ENCODE peak calls at places on chromosomes 2 and 18, in seven cellular contexts. Z, K, H, D, U, A and M are unnamed samples.

GRCh38 chr2:9232886-9233285 is 26.3 kb downstream of the ASAP2 start:
- DNase-seq in H (no peak), K (peak; percentile 53), D (peak; percentile 77), A (no peak), U (no peak), Z (no peak), M (no peak)

GRCh38 chr2:64157792-64158191 is 13.6 kb upstream of the PELI1 start:
- DNase-seq in D (no peak), H (no peak), K (no peak), U (no peak), A (no peak), Z (peak; percentile 15), M (peak; percentile 26)

GRCh38 chr2:54176577-54176976 is 61.2 kb downstream of the ACYP2 start:
- DNase-seq in H (peak; percentile 72), D (peak; percentile 13), Z (peak; percentile 66), A (peak; percentile 18), K (peak; percentile 38), U (no peak), M (peak; percentile 34)

GRCh38 chr2:159053186-159054031 is 85.0 kb downstream of the TANC1 start:
- DNase-seq in A (no peak), H (no peak), K (peak; percentile 44), Z (peak; percentile 40), D (no peak), U (no peak), M (no peak)

GRCh38 chr2:183995632-183996031 is 602.7 kb upstream of the ZNF804A start:
- DNase-seq in U (no peak), H (no peak), A (no peak), K (no peak), D (no peak), Z (no peak), M (no peak)

GRCh38 chr2:239791727-239792648 is 233.2 kb downstream of the NDUFA10 start:
- DNase-seq in K (no peak), U (no peak), Z (no peak), H (no peak), D (no peak), A (no peak), M (no peak)

GRCh38 chr2:176490061-176490861 is 221.0 kb downstream of the MTX2 start:
- DNase-seq in D (no peak), Z (no peak), U (peak; percentile 59), H (peak; percentile 80), K (peak; percentile 27), A (no peak), M (peak; percentile 49)

GRCh38 chr2:235842941-235843340 is 325.2 kb downstream of the GBX2 start:
- DNase-seq in K (no peak), D (no peak), A (no peak), U (no peak), Z (no peak), H (no peak), M (no peak)

GRCh38 chr18:39946623-39947061 is 2008.4 kb upstream of the PIK3C3 start:
- DNase-seq in U (no peak), K (no peak), A (no peak), Z (peak; percentile 88), H (peak; percentile 51), D (peak; percentile 51), M (peak; percentile 28)

GRCh38 chr2:57899898-57900297 is 146.7 kb upstream of the VRK2 start:
- DNase-seq in D (no peak), U (no peak), H (no peak), A (no peak), Z (no peak), K (no peak), M (no peak)

GRCh38 chr2:3025261-3025660 is 352.4 kb downstream of the EIPR1 start:
- DNase-seq in D (no peak), H (no peak), K (no peak), Z (no peak), U (no peak), A (no peak), M (no peak)

GRCh38 chr2:150484461-150484931 is 3.0 kb downstream of the RND3 start:
- DNase-seq in D (no peak), A (no peak), Z (peak; percentile 55), U (peak; percentile 35), K (peak; percentile 30), H (no peak), M (no peak)

GRCh38 chr2:203498161-203498560 is 36.9 kb downstream of the RAPH1 start:
- DNase-seq in H (no peak), U (no peak), K (no peak), Z (peak; percentile 83), D (peak; percentile 76), A (no peak), M (peak; percentile 35)

GRCh38 chr18:9097349-9097748 is 5.2 kb upstream of the NDUFV2 start:
- DNase-seq in K (no peak), Z (no peak), D (no peak), A (no peak), H (no peak), U (no peak), M (no peak)

DNA sequence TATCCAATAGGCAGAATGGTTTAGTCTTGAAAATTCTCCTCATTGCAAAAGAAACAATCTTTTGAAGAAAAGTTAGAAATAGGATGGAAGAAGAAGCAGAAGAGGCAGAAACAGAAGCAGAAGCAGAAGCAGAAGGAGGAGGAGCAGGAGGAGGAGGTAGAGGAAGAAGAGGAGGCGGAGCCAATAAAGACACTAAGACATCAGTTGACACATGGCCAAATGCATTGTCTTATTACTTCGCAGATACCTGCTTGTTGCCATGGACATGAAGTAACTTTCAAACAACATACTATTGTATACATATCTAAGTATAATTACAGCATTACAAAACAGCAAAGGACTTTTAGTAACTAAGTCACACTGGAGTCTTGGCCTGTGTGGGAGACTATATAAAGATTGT is 606.3 kb downstream of the METTL4 start:
- DNase-seq in H (no peak), K (no peak), D (no peak), U (no peak), A (no peak), Z (no peak), M (no peak)
- TF ChIP-seq EZH2phosphoT487 in H (no peak), K (no peak), D (no peak), U (no peak), A (no peak), Z (no peak), M (no peak)

GRCh38 chr2:71715951-71716696 is 262.8 kb downstream of the DYSF start:
- DNase-seq in Z (no peak), K (no peak), D (no peak), A (no peak), H (no peak), U (no peak), M (no peak)

GRCh38 chr2:71718686-71719085 is 265.3 kb downstream of the DYSF start:
- DNase-seq in H (no peak), A (no peak), U (no peak), Z (no peak), K (no peak), D (no peak), M (no peak)

GRCh38 chr2:71714601-71715240 is 261.4 kb downstream of the DYSF start:
- DNase-seq in H (no peak), D (no peak), Z (no peak), U (no peak), A (no peak), K (no peak), M (no peak)

GRCh38 chr2:71715241-71715750 is 261.9 kb downstream of the DYSF start:
- DNase-seq in K (no peak), D (no peak), U (no peak), H (no peak), A (no peak), Z (no peak), M (no peak)

DNA sequence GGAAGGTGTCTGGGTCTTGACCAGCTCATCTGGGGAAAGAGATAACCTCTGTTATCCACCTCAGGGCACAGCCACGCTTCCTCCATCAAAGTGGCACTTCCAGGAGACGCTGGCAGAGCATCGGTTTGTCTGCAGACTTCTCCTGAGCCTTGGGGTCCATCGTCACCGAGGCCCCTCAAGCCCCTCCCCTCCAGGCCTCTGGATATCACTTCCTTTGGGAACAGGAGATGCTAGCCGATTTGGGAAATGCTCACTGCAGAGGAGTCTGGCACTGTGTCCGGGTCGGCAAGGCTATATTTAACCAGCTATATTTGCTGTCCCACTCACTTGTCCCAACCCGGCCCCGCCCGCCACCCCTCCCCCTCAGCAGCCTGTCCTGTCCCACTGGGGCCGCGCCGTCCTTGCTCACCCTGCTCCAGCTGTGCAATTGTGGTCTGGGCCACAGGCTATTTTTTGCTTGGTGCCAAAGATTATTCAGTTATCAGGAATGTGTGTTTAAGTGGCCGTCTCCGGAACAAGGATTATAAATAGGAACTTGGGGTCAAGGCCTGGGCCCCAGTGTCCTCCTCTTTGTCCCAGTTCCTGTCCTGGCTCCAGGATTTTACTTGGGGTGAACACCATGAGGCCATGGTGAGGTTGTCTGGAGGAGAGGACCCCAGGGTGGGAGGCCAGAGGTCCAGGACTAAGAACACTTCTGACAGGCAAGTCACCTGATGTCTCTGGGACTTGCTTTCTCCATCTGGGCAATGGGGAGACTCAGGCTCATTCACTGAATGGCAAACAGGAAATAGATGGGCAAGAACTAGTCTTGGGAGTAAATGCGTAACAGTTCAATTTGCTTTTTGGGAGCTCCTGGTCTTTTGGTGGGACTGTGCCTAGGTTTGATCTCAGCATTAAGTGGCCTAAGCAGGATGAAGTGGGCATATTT is 263.6 kb downstream of the DYSF start:
- DNase-seq in H (no peak), K (no peak), U (no peak), Z (peak; percentile 93), A (no peak), D (peak; percentile 10), M (no peak)
- TF ChIP-seq EZH2phosphoT487 in H (no peak), K (no peak), U (no peak), Z (peak; percentile 41), A (no peak), D (no peak), M (no peak)

GRCh38 chr2:23425886-23426283 is 40.9 kb downstream of the KLHL29 start:
- DNase-seq in H (no peak), A (no peak), D (no peak), Z (peak; percentile 31), K (no peak), U (no peak), M (no peak)
- TF ChIP-seq EZH2phosphoT487 in H (no peak), A (no peak), D (no peak), Z (no peak), K (no peak), U (no peak), M (no peak)

GRCh38 chr2:8170552-8170951 is 511.3 kb upstream of the ID2 start:
- DNase-seq in A (no peak), D (no peak), K (no peak), U (no peak), H (no peak), Z (no peak), M (no peak)

GRCh38 chr2:8170954-8171353 is 510.9 kb upstream of the ID2 start:
- DNase-seq in H (no peak), K (no peak), U (no peak), Z (no peak), A (no peak), D (no peak), M (no peak)

GRCh38 chr2:8168876-8169275 is 513.0 kb upstream of the ID2 start:
- DNase-seq in H (no peak), A (no peak), U (no peak), D (no peak), K (no peak), Z (peak; percentile 12), M (no peak)

GRCh38 chr2:8168007-8168717 is 513.7 kb upstream of the ID2 start:
- DNase-seq in D (no peak), Z (no peak), K (no peak), A (no peak), H (no peak), U (no peak), M (no peak)

DNA sequence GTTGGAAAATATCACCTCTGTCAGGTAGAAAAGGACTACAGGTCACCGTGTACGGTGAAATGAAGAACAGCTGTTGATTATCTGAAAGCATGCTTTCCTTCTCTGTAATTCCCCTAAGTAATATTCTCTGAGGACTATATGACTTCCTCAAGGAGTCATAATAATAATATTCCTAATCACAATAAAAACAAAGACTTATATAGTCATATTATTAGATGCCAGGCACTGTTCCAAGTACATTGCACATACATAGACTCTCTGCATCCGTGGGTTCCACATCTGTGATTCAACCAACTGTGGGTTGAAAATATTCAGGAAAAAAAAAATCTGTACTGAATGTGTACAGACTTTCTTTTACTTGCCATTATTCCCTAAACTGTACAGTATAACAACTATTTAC is 512.4 kb upstream of the ID2 start:
- DNase-seq in A (no peak), D (no peak), H (no peak), K (no peak), U (no peak), Z (peak; percentile 99), M (no peak)
- TF ChIP-seq EZH2phosphoT487 in A (no peak), D (no peak), H (no peak), K (no peak), U (no peak), Z (peak; percentile 35), M (no peak)